ENCODE peak calls at places on chromosomes 5 and 9, in four cellular contexts. One of them, this sample, is unnamed.

GRCh38 chr5:147098233-147098790 is 136.5 kb upstream of the STK32A start:
- DNase-seq in IMR-90: peak
- DNase-seq in neuronal stem cell: peak
- DNase-seq in mesenchymal stem cell: peak
- DNase-seq in this sample: peak

GRCh38 chr5:144583493-144584154 is 413.0 kb downstream of the KCTD16 start:
- DNase-seq in IMR-90: no peak
- DNase-seq in neuronal stem cell: peak
- DNase-seq in mesenchymal stem cell: no peak
- DNase-seq in this sample: no peak

GRCh38 chr5:97297063-97297715 is 114.1 kb upstream of the RIOK2 start:
- DNase-seq in IMR-90: peak
- DNase-seq in neuronal stem cell: peak
- DNase-seq in mesenchymal stem cell: peak
- DNase-seq in this sample: no peak

GRCh38 chr5:132388244-132389050 is 18.9 kb downstream of the SLC22A5 start:
- DNase-seq in IMR-90: peak
- DNase-seq in neuronal stem cell: no peak
- DNase-seq in mesenchymal stem cell: peak
- DNase-seq in this sample: peak

GRCh38 chr5:95403996-95404395 is 12.8 kb downstream of the FAM81B start:
- DNase-seq in IMR-90: no peak
- DNase-seq in neuronal stem cell: no peak
- DNase-seq in mesenchymal stem cell: no peak
- DNase-seq in this sample: no peak

GRCh38 chr5:133256276-133256675 is 204.5 kb downstream of the HSPA4 start:
- DNase-seq in IMR-90: no peak
- DNase-seq in neuronal stem cell: no peak
- DNase-seq in mesenchymal stem cell: no peak
- DNase-seq in this sample: no peak

GRCh38 chr5:116527587-116527986 is 47.0 kb downstream of the SEMA6A start:
- DNase-seq in IMR-90: no peak
- DNase-seq in neuronal stem cell: no peak
- DNase-seq in mesenchymal stem cell: no peak
- DNase-seq in this sample: no peak

GRCh38 chr9:35962126-35962906 is 4.4 kb upstream of the OR2S2 start:
- DNase-seq in IMR-90: peak
- DNase-seq in neuronal stem cell: no peak
- DNase-seq in mesenchymal stem cell: peak
- DNase-seq in this sample: peak

GRCh38 chr5:5188377-5189020 is 48.4 kb downstream of the ADAMTS16 start:
- DNase-seq in IMR-90: no peak
- DNase-seq in neuronal stem cell: no peak
- DNase-seq in mesenchymal stem cell: no peak
- DNase-seq in this sample: no peak

GRCh38 chr9:4596165-4596922 is 65.8 kb upstream of the PLPP6 start:
- DNase-seq in IMR-90: no peak
- DNase-seq in neuronal stem cell: no peak
- DNase-seq in mesenchymal stem cell: no peak
- DNase-seq in this sample: no peak

GRCh38 chr9:111994831-111995458 is 98.3 kb downstream of the UGCG start:
- DNase-seq in IMR-90: no peak
- DNase-seq in neuronal stem cell: no peak
- DNase-seq in mesenchymal stem cell: no peak
- DNase-seq in this sample: peak

GRCh38 chr5:169549453-169549852 is 34.1 kb upstream of the SPDL1 start:
- DNase-seq in IMR-90: no peak
- DNase-seq in neuronal stem cell: no peak
- DNase-seq in mesenchymal stem cell: no peak
- DNase-seq in this sample: no peak

GRCh38 chr5:169546346-169546745 is 37.2 kb upstream of the SPDL1 start:
- DNase-seq in IMR-90: no peak
- DNase-seq in neuronal stem cell: no peak
- DNase-seq in mesenchymal stem cell: no peak
- DNase-seq in this sample: no peak

GRCh38 chr5:169547508-169547907 is 36.1 kb upstream of the SPDL1 start:
- DNase-seq in IMR-90: peak
- DNase-seq in neuronal stem cell: no peak
- DNase-seq in mesenchymal stem cell: no peak
- DNase-seq in this sample: no peak

GRCh38 chr5:169550227-169550626 is 33.3 kb upstream of the SPDL1 start:
- DNase-seq in IMR-90: no peak
- DNase-seq in neuronal stem cell: no peak
- DNase-seq in mesenchymal stem cell: no peak
- DNase-seq in this sample: no peak

GRCh38 chr5:169548315-169548714 is 35.3 kb upstream of the SPDL1 start:
- DNase-seq in IMR-90: peak
- DNase-seq in neuronal stem cell: no peak
- DNase-seq in mesenchymal stem cell: peak
- DNase-seq in this sample: no peak
- H2AK5ac ChIP-seq in IMR-90: no peak
- H2AK5ac ChIP-seq in neuronal stem cell: no peak
- H2AK5ac ChIP-seq in mesenchymal stem cell: no peak
- H2AK5ac ChIP-seq in this sample: no peak

DNA sequence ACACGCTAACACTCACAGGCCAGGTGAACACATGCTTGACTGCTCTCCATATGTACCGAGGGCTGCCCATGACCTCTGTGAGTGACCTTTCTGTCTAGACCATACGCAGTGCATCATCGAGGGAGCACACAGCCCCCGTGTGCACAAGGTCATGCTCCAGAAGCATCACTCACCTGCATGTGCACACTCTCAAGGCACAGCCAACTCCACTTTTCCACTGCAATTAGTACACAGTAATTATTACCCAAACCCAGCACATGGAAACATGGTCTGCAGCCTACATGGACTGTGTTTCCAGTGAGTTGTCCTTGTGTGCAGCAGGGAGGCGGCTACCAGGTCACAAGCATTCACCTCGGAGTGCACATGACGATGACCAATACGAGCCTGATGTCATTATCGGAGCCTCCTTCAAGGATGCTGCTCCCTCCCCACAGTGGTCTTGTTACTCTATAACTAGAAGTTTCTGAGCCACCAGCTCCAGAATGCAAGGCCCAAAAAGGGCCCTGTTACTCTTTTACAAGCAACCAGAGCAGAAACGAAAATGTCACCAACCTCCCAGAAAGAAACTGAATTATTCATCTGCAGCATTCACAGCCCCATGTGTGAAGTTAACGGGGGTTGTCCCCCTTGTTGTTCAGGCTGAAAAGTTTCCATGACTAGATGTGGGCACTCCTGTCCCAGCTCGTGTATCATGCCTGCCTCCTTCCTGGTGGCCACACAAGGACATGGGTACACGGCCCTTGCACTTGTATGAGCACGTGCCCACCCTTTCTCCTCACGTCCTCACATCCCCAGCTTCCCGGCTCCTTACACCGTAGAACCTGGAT is 31.2 kb downstream of the SEMA4D start:
- DNase-seq in IMR-90: no peak
- DNase-seq in neuronal stem cell: no peak
- DNase-seq in mesenchymal stem cell: no peak
- DNase-seq in this sample: no peak
- H3K4me3 ChIP-seq in IMR-90: no peak
- H3K4me3 ChIP-seq in neuronal stem cell: no peak
- H3K4me3 ChIP-seq in mesenchymal stem cell: no peak
- H3K4me3 ChIP-seq in this sample: no peak

DNA sequence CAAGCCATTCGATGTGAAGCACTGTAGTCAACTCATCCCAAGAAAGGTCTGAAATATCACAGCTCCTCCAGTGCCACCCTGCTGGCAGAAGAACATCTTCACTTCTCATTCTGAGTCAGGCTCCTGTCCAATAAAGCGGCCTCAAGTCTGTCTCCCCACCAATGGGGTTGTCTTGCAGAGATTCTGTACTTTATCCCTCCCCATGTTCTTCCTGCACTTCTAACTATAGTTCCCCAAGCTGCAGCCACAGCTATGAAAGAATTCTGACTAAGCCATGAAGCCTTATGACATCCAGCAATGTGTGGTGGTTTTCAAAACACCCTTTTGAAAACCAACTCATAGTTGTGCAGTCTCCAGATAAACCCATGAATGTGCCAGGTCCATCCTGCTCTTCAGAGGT is 6.8 kb downstream of the MACROH2A1 start:
- DNase-seq in IMR-90: peak
- DNase-seq in neuronal stem cell: no peak
- DNase-seq in mesenchymal stem cell: peak
- DNase-seq in this sample: no peak
- H3K9ac ChIP-seq in IMR-90: no peak
- H3K9ac ChIP-seq in neuronal stem cell: no peak
- H3K9ac ChIP-seq in mesenchymal stem cell: peak
- H3K9ac ChIP-seq in this sample: no peak

DNA sequence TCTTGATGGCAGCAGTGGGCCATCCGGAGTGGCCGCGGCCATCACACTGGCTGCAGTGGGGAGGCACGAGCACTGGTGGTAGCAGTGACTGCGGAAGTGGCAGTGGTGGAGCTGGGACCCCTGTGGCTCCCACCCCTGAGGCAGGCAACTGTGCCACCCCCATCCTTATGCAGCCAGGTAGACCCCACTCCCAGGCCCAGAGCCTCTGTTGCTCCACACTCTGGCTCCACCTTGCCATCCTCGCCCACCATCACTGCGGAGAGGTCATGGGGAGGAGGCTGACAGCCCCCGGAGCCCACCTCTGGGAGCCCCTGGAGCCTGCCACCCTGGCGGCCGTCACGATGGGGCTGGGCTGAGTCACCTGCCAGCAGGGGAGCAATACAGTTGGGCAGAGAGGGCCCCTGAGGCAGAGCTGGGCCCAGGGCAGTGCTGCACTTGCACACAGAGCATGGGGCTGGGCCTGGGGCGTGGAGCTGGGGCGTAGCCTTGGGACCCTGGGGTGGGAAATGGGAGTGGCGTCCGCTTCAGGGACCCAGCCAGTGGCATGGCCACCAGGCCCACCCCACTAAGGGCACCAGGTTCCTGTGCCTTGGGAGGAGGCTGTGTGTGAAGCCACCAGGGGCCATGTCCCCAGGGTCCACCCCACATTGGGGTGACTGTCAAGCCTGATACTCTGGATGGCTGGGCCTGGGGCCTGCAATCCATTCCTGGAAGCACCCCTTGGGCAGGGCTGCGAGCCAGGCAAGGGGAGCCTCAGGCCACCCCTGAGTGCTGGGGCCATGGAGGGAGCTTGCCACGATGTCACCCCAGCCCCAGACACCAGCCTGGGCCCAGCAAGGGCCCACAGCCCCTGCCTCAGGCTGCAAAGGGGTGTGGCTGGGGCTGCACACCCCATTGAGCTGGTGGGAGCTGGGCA is 7.7 kb downstream of the AMBP start:
- DNase-seq in IMR-90: no peak
- DNase-seq in neuronal stem cell: no peak
- DNase-seq in mesenchymal stem cell: no peak
- DNase-seq in this sample: no peak
- H2AK5ac ChIP-seq in IMR-90: no peak
- H2AK5ac ChIP-seq in neuronal stem cell: peak
- H2AK5ac ChIP-seq in mesenchymal stem cell: no peak
- H2AK5ac ChIP-seq in this sample: no peak

GRCh38 chr9:127005770-127006314 is 91.3 kb downstream of the RALGPS1 start:
- DNase-seq in IMR-90: no peak
- DNase-seq in neuronal stem cell: no peak
- DNase-seq in mesenchymal stem cell: no peak
- DNase-seq in this sample: no peak
- H3K4me3 ChIP-seq in IMR-90: no peak
- H3K4me3 ChIP-seq in neuronal stem cell: no peak
- H3K4me3 ChIP-seq in mesenchymal stem cell: no peak
- H3K4me3 ChIP-seq in this sample: no peak

GRCh38 chr9:127818574-127818973 is 15.9 kb downstream of the FPGS start:
- DNase-seq in IMR-90: no peak
- DNase-seq in neuronal stem cell: no peak
- DNase-seq in mesenchymal stem cell: no peak
- DNase-seq in this sample: no peak

GRCh38 chr9:127817881-127818434 is 15.3 kb downstream of the FPGS start:
- DNase-seq in IMR-90: no peak
- DNase-seq in neuronal stem cell: no peak
- DNase-seq in mesenchymal stem cell: no peak
- DNase-seq in this sample: no peak

GRCh38 chr9:127816362-127816725 is 13.7 kb downstream of the FPGS start:
- DNase-seq in IMR-90: no peak
- DNase-seq in neuronal stem cell: no peak
- DNase-seq in mesenchymal stem cell: no peak
- DNase-seq in this sample: no peak

GRCh38 chr9:127815512-127816361 is 13.1 kb downstream of the FPGS start:
- DNase-seq in IMR-90: no peak
- DNase-seq in neuronal stem cell: no peak
- DNase-seq in mesenchymal stem cell: no peak
- DNase-seq in this sample: no peak

DNA sequence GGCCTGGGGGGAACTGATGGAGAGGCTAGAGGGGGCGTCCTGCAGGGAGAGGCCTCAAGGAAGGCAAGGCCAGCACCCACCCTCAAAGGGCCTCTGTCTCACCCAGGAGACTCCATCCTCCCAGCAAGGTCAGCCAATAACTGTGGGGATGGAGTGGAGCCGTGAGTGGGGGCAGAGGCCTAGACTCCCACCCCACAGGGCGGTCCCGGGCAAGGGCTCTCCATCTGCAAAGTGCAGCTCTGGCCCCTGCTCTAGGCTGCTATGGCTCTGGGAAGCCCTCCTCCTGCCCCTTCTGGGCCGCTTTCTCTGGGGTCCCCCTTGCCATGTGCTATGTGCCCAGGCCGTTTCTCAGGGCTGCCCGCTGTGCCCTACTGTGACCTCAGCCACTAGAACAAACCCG is 14.0 kb downstream of the FPGS start:
- DNase-seq in IMR-90: no peak
- DNase-seq in neuronal stem cell: no peak
- DNase-seq in mesenchymal stem cell: no peak
- DNase-seq in this sample: no peak
- H3K9ac ChIP-seq in IMR-90: no peak
- H3K9ac ChIP-seq in neuronal stem cell: no peak
- H3K9ac ChIP-seq in mesenchymal stem cell: peak
- H3K9ac ChIP-seq in this sample: no peak

GRCh38 chr9:133701981-133702797 is 36.0 kb downstream of the SARDH start:
- DNase-seq in IMR-90: peak
- DNase-seq in neuronal stem cell: no peak
- DNase-seq in mesenchymal stem cell: no peak
- DNase-seq in this sample: no peak
- H2AK5ac ChIP-seq in IMR-90: no peak
- H2AK5ac ChIP-seq in neuronal stem cell: peak
- H2AK5ac ChIP-seq in mesenchymal stem cell: no peak
- H2AK5ac ChIP-seq in this sample: no peak

DNA sequence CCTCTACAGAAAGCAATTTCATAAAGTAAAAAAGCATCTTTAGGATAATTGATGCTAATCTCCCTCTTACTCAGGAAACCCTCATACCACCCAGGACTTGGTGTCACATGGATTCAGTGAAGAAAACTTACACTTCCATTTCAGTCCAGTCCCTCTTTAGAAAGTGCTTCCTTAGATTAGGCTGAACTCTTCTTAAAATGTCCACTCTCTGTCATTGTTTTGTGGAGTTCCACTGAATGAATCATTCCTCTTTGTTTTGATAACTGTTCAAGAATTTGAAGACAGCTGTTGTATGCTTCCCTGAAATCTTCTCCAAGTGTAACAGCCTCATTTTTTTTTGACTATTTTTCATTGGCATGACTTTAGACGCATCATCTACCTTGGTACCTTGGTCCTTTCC is 144.0 kb upstream of the ZNF462 start:
- DNase-seq in IMR-90: peak
- DNase-seq in neuronal stem cell: no peak
- DNase-seq in mesenchymal stem cell: peak
- DNase-seq in this sample: no peak
- H3K4me3 ChIP-seq in IMR-90: no peak
- H3K4me3 ChIP-seq in neuronal stem cell: no peak
- H3K4me3 ChIP-seq in mesenchymal stem cell: no peak
- H3K4me3 ChIP-seq in this sample: no peak

GRCh38 chr5:148151872-148152271 is 16.5 kb upstream of the SPINK14 start:
- DNase-seq in IMR-90: no peak
- DNase-seq in neuronal stem cell: no peak
- DNase-seq in mesenchymal stem cell: no peak
- DNase-seq in this sample: no peak
- H3K9ac ChIP-seq in IMR-90: no peak
- H3K9ac ChIP-seq in neuronal stem cell: no peak
- H3K9ac ChIP-seq in mesenchymal stem cell: no peak
- H3K9ac ChIP-seq in this sample: no peak

This sample was measured in trophoblast cell.